ENCODE peak calls at places on chromosome X, in seven cellular contexts. One of them, this sample, is unnamed.

GRCh38 chrX:13197961-13198761 is 121.7 kb downstream of the ATXN3L start:
- DNase-seq in hepatocyte: no peak
- DNase-seq in HepG2: no peak
- DNase-seq in MM.1S: no peak
- DNase-seq in GM23248: no peak
- DNase-seq in neural progenitor cell: no peak
- DNase-seq in astrocyte: no peak
- DNase-seq in this sample: peak; percentile 20

GRCh38 chrX:135522132-135522530 is 1.7 kb downstream of the INTS6L start:
- DNase-seq in neural progenitor cell: no peak
- DNase-seq in hepatocyte: no peak
- DNase-seq in GM23248: no peak
- DNase-seq in MM.1S: no peak
- DNase-seq in HepG2: no peak
- DNase-seq in astrocyte: no peak
- DNase-seq in this sample: no peak

GRCh38 chrX:78747471-78747870 is at the start of gene LPAR4:
- DNase-seq in MM.1S: no peak
- DNase-seq in neural progenitor cell: peak; percentile 88
- DNase-seq in astrocyte: peak; percentile 23
- DNase-seq in GM23248: peak; percentile 48
- DNase-seq in hepatocyte: peak; percentile 35
- DNase-seq in HepG2: no peak
- DNase-seq in this sample: no peak

GRCh38 chrX:96843566-96843965 is 40.1 kb upstream of the RPA4 start:
- DNase-seq in hepatocyte: peak; percentile 28
- DNase-seq in GM23248: no peak
- DNase-seq in HepG2: no peak
- DNase-seq in neural progenitor cell: peak; percentile 67
- DNase-seq in astrocyte: no peak
- DNase-seq in MM.1S: no peak
- DNase-seq in this sample: no peak

GRCh38 chrX:10508891-10509290 is 111.5 kb downstream of the MID1 start:
- DNase-seq in MM.1S: no peak
- DNase-seq in neural progenitor cell: peak; percentile 24
- DNase-seq in hepatocyte: no peak
- DNase-seq in HepG2: no peak
- DNase-seq in astrocyte: no peak
- DNase-seq in GM23248: no peak
- DNase-seq in this sample: no peak

GRCh38 chrX:46294234-46294633 is 251.0 kb downstream of the ZNF674 start:
- DNase-seq in neural progenitor cell: no peak
- DNase-seq in hepatocyte: no peak
- DNase-seq in MM.1S: no peak
- DNase-seq in astrocyte: peak; percentile 78
- DNase-seq in GM23248: peak; percentile 35
- DNase-seq in HepG2: no peak
- DNase-seq in this sample: no peak

GRCh38 chrX:16172391-16172790 is 5.1 kb downstream of the MAGEB17 start:
- DNase-seq in neural progenitor cell: no peak
- DNase-seq in GM23248: no peak
- DNase-seq in HepG2: no peak
- DNase-seq in astrocyte: no peak
- DNase-seq in hepatocyte: no peak
- DNase-seq in MM.1S: no peak
- DNase-seq in this sample: no peak

GRCh38 chrX:40827331-40827730 is 92.0 kb upstream of the MED14 start:
- DNase-seq in MM.1S: no peak
- DNase-seq in neural progenitor cell: no peak
- DNase-seq in GM23248: no peak
- DNase-seq in hepatocyte: no peak
- DNase-seq in astrocyte: no peak
- DNase-seq in HepG2: no peak
- DNase-seq in this sample: no peak

GRCh38 chrX:118024482-118024881 is 92.1 kb downstream of the KLHL13 start:
- DNase-seq in hepatocyte: no peak
- DNase-seq in HepG2: no peak
- DNase-seq in GM23248: no peak
- DNase-seq in MM.1S: no peak
- DNase-seq in astrocyte: no peak
- DNase-seq in neural progenitor cell: no peak
- DNase-seq in this sample: no peak

GRCh38 chrX:140507982-140508305 is 3.1 kb upstream of the SOX3 start:
- DNase-seq in MM.1S: no peak
- DNase-seq in HepG2: no peak
- DNase-seq in hepatocyte: peak; percentile 30
- DNase-seq in GM23248: peak; percentile 60
- DNase-seq in neural progenitor cell: peak; percentile 92
- DNase-seq in astrocyte: no peak
- DNase-seq in this sample: no peak

GRCh38 chrX:74925210-74926088 is at the start of gene NEXMIF:
- DNase-seq in MM.1S: peak; percentile 59
- DNase-seq in GM23248: peak; percentile 45
- DNase-seq in HepG2: peak; percentile 6
- DNase-seq in neural progenitor cell: peak; percentile 81
- DNase-seq in hepatocyte: no peak
- DNase-seq in astrocyte: peak; percentile 0
- DNase-seq in this sample: no peak

GRCh38 chrX:68829594-68830485 is 1.0 kb downstream of the EFNB1 start:
- DNase-seq in neural progenitor cell: peak; percentile 39
- DNase-seq in GM23248: peak; percentile 70
- DNase-seq in MM.1S: no peak
- DNase-seq in astrocyte: peak; percentile 23
- DNase-seq in hepatocyte: peak; percentile 60
- DNase-seq in HepG2: no peak
- DNase-seq in this sample: no peak

GRCh38 chrX:63488546-63489373 is 137.6 kb upstream of the SPIN4 start:
- DNase-seq in astrocyte: no peak
- DNase-seq in GM23248: no peak
- DNase-seq in MM.1S: no peak
- DNase-seq in HepG2: no peak
- DNase-seq in neural progenitor cell: no peak
- DNase-seq in hepatocyte: no peak
- DNase-seq in this sample: no peak

GRCh38 chrX:125628435-125628834 is 308.8 kb downstream of the TEX13C start:
- DNase-seq in GM23248: no peak
- DNase-seq in HepG2: no peak
- DNase-seq in hepatocyte: no peak
- DNase-seq in astrocyte: no peak
- DNase-seq in MM.1S: no peak
- DNase-seq in neural progenitor cell: no peak
- DNase-seq in this sample: no peak

GRCh38 chrX:110032534-110033161 is 29.7 kb downstream of the TMEM164 start:
- DNase-seq in HepG2: no peak
- DNase-seq in astrocyte: no peak
- DNase-seq in GM23248: peak; percentile 36
- DNase-seq in neural progenitor cell: no peak
- DNase-seq in MM.1S: no peak
- DNase-seq in hepatocyte: no peak
- DNase-seq in this sample: no peak

GRCh38 chrX:43068639-43069038 is 290.7 kb upstream of the PPP1R2C start:
- DNase-seq in GM23248: no peak
- DNase-seq in hepatocyte: no peak
- DNase-seq in MM.1S: no peak
- DNase-seq in neural progenitor cell: no peak
- DNase-seq in HepG2: no peak
- DNase-seq in astrocyte: no peak
- DNase-seq in this sample: no peak

GRCh38 chrX:22746081-22746480 is 253.7 kb upstream of the DDX53 start:
- DNase-seq in HepG2: no peak
- DNase-seq in astrocyte: no peak
- DNase-seq in MM.1S: no peak
- DNase-seq in hepatocyte: no peak
- DNase-seq in neural progenitor cell: no peak
- DNase-seq in GM23248: no peak
- DNase-seq in this sample: no peak

GRCh38 chrX:114583646-114584433 is at the start of gene HTR2C:
- DNase-seq in MM.1S: no peak
- DNase-seq in neural progenitor cell: peak; percentile 45
- DNase-seq in GM23248: no peak
- DNase-seq in HepG2: no peak
- DNase-seq in astrocyte: no peak
- DNase-seq in hepatocyte: no peak
- DNase-seq in this sample: no peak

GRCh38 chrX:103608305-103608963 is 671 bp downstream of the TCEAL3 start:
- DNase-seq in GM23248: peak; percentile 34
- DNase-seq in HepG2: no peak
- DNase-seq in astrocyte: no peak
- DNase-seq in hepatocyte: no peak
- DNase-seq in MM.1S: no peak
- DNase-seq in neural progenitor cell: peak; percentile 11
- DNase-seq in this sample: no peak

GRCh38 chrX:119481218-119481875 is 13.1 kb downstream of the SLC25A5 start:
- DNase-seq in hepatocyte: no peak
- DNase-seq in HepG2: peak; percentile 25
- DNase-seq in astrocyte: no peak
- DNase-seq in neural progenitor cell: no peak
- DNase-seq in MM.1S: no peak
- DNase-seq in GM23248: no peak
- DNase-seq in this sample: no peak

GRCh38 chrX:150478496-150479492 is 89.6 kb upstream of the MTM1 start:
- DNase-seq in GM23248: no peak
- DNase-seq in astrocyte: no peak
- DNase-seq in MM.1S: peak; percentile 67
- DNase-seq in HepG2: no peak
- DNase-seq in neural progenitor cell: no peak
- DNase-seq in hepatocyte: no peak
- DNase-seq in this sample: no peak

GRCh38 chrX:107205770-107206696 is at the start of the genes DNAAF6 and NUP62CL:
- DNase-seq in hepatocyte: peak; percentile 70
- DNase-seq in neural progenitor cell: peak; percentile 93
- DNase-seq in astrocyte: peak; percentile 10
- DNase-seq in MM.1S: peak; percentile 85
- DNase-seq in HepG2: peak; percentile 81
- DNase-seq in GM23248: peak; percentile 2
- DNase-seq in this sample: peak; percentile 69
- TF ChIP-seq EZH2 in hepatocyte: no peak
- TF ChIP-seq EZH2 in neural progenitor cell: no peak
- TF ChIP-seq EZH2 in astrocyte: no peak
- TF ChIP-seq EZH2 in MM.1S: no peak
- TF ChIP-seq EZH2 in HepG2: no peak
- TF ChIP-seq EZH2 in GM23248: no peak
- TF ChIP-seq EZH2 in this sample: no peak

GRCh38 chrX:124349054-124349453 is 2.7 kb downstream of the SH2D1A start:
- DNase-seq in MM.1S: no peak
- DNase-seq in neural progenitor cell: no peak
- DNase-seq in HepG2: no peak
- DNase-seq in hepatocyte: no peak
- DNase-seq in GM23248: no peak
- DNase-seq in astrocyte: no peak
- DNase-seq in this sample: no peak

GRCh38 chrX:124347242-124347641 is 879 bp downstream of the SH2D1A start:
- DNase-seq in neural progenitor cell: no peak
- DNase-seq in GM23248: no peak
- DNase-seq in hepatocyte: no peak
- DNase-seq in astrocyte: no peak
- DNase-seq in HepG2: no peak
- DNase-seq in MM.1S: no peak
- DNase-seq in this sample: peak; percentile 56

GRCh38 chrX:124346877-124347241 is 496 bp downstream of the SH2D1A start:
- DNase-seq in hepatocyte: no peak
- DNase-seq in neural progenitor cell: no peak
- DNase-seq in GM23248: no peak
- DNase-seq in HepG2: no peak
- DNase-seq in astrocyte: no peak
- DNase-seq in MM.1S: no peak
- DNase-seq in this sample: no peak

GRCh38 chrX:124346064-124346876 is at the start of gene SH2D1A:
- DNase-seq in GM23248: peak; percentile 2
- DNase-seq in hepatocyte: no peak
- DNase-seq in astrocyte: no peak
- DNase-seq in HepG2: no peak
- DNase-seq in neural progenitor cell: no peak
- DNase-seq in MM.1S: no peak
- DNase-seq in this sample: no peak

DNA sequence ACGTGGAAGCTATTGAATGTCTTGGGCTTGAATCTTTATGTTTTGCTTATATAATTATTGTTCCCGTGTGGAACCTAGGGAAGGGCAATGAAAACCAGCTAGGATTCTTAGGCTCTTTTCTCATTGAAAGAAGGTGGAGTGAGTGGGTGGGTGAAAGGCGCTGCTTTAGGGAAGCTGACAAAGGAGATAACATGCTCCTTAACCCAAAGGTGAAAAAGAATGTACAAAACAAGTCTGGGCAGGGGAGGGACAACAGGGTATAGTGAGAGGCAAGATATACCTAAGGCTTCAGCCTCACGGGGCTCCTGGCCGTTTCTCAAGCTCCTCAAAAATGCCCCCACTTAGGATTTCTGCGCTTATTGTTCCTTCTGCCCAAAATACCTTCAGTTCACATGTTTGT is 1.8 kb downstream of the SH2D1A start:
- DNase-seq in GM23248: no peak
- DNase-seq in astrocyte: no peak
- DNase-seq in neural progenitor cell: no peak
- DNase-seq in HepG2: no peak
- DNase-seq in hepatocyte: no peak
- DNase-seq in MM.1S: no peak
- DNase-seq in this sample: peak; percentile 21
- H2AFZ ChIP-seq in GM23248: no peak overlapping the region
- H2AFZ ChIP-seq in astrocyte: no peak overlapping the region
- H2AFZ ChIP-seq in neural progenitor cell: peak overlapping the region; percentile 80
- H2AFZ ChIP-seq in HepG2: no peak overlapping the region
- H2AFZ ChIP-seq in hepatocyte: no peak overlapping the region
- H2AFZ ChIP-seq in MM.1S: no peak overlapping the region
- H2AFZ ChIP-seq in this sample: peak overlapping the region; percentile 87

DNA sequence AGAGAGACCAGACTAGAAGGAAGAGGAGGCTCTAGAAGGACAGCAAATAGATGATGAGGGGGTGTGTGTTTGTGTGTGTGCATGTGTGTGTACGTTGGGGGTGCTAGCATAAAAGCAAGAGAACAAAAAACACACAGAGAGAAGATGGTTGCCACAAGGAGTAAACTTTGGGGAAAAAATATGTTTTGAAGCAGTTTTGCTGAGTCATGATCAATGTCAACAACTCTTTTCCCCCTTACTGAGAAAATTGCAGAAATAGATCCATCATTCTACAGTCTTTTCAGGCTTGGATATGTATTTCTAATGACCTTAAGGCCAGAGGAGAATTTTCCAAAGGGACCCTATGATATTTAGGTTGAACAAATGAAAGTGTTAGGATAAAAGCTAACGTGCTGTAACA is 89.0 kb upstream of the NHS start:
- DNase-seq in HepG2: no peak
- DNase-seq in MM.1S: no peak
- DNase-seq in astrocyte: no peak
- DNase-seq in GM23248: no peak
- DNase-seq in hepatocyte: no peak
- DNase-seq in neural progenitor cell: no peak
- DNase-seq in this sample: no peak
- TF ChIP-seq EZH2 in HepG2: no peak
- TF ChIP-seq EZH2 in MM.1S: no peak
- TF ChIP-seq EZH2 in astrocyte: no peak
- TF ChIP-seq EZH2 in GM23248: no peak
- TF ChIP-seq EZH2 in hepatocyte: no peak
- TF ChIP-seq EZH2 in neural progenitor cell: no peak
- TF ChIP-seq EZH2 in this sample: no peak

DNA sequence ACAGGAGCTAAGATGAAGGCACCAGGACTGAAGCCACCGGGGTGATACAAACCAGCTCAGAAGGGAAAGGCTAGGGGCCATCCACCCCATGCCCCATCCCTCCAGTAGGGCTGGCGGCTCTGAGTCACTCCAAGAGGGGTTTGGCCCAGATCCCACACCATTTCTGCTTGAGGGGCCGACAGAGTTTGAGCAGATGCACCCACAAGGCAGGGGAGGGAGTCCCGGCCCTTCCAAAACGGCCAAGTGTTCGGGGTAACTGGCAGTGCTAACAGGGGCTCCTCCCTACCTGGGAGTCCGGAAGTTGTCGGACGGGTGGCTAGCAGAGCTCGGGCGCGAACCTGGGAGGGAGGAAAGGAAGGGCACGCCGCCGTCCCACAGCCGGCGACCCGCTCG is 412 bp downstream of the SLC10A3 start:
- DNase-seq in GM23248: peak; percentile 66
- DNase-seq in MM.1S: peak; percentile 43
- DNase-seq in HepG2: no peak
- DNase-seq in neural progenitor cell: no peak
- DNase-seq in hepatocyte: peak; percentile 45
- DNase-seq in astrocyte: peak; percentile 15
- DNase-seq in this sample: peak; percentile 34
- H2AFZ ChIP-seq in GM23248: peak overlapping the region; percentile 53
- H2AFZ ChIP-seq in MM.1S: peak overlapping the region; percentile 31
- H2AFZ ChIP-seq in HepG2: no peak overlapping the region
- H2AFZ ChIP-seq in neural progenitor cell: no peak overlapping the region
- H2AFZ ChIP-seq in hepatocyte: no peak overlapping the region
- H2AFZ ChIP-seq in astrocyte: peak overlapping the region; percentile 30
- H2AFZ ChIP-seq in this sample: peak overlapping the region; percentile 37